ENCODE peak calls at places on chromosomes 1 and 21, in nine cellular contexts. E is GM23248, F is NCI-H510A, I is HEK293T, T is spleen, B is EH, C is head of caudate nucleus, L is NCI-H1092, O is ELF-1. W is an unnamed sample.

GRCh38 chr1:190119683-190120082 is 358.0 kb downstream of the BRINP3 start:
- DNase-seq in B (no peak), F (no peak), L (no peak), C (no peak), E (no peak), O (no peak), T (no peak), I (peak), W (no peak)

GRCh38 chr1:30670195-30671060 is 53.0 kb downstream of the MATN1 start:
- DNase-seq in T (peak), L (no peak), B (peak), I (no peak), C (no peak), E (peak), F (no peak), O (peak), W (peak)

GRCh38 chr1:12230549-12231275 is 882 bp downstream of the VPS13D start:
- DNase-seq in F (no peak), C (peak), O (peak), L (no peak), B (peak), I (no peak), T (peak), E (peak), W (peak)

GRCh38 chr1:150551784-150552691 is 2.8 kb downstream of the ADAMTSL4 start:
- DNase-seq in I (no peak), T (peak), O (peak), E (peak), L (no peak), F (no peak), C (peak), B (peak), W (peak)

GRCh38 chr1:105088166-105088565 is 1338.5 kb downstream of the AMY1C start:
- DNase-seq in F (no peak), T (no peak), B (no peak), E (no peak), L (no peak), O (no peak), I (no peak), C (no peak), W (no peak)

GRCh38 chr21:32735524-32735923 is 7.7 kb upstream of the SYNJ1 start:
- DNase-seq in L (no peak), I (no peak), O (no peak), E (no peak), C (no peak), F (no peak), B (no peak), T (no peak), W (no peak)

GRCh38 chr1:3504151-3504822 is 49.8 kb downstream of the ARHGEF16 start:
- DNase-seq in T (no peak), O (no peak), F (no peak), B (peak), I (no peak), E (peak), C (peak), L (no peak), W (peak)

GRCh38 chr1:243343970-243344749 is 88.3 kb downstream of the SDCCAG8 start:
- DNase-seq in T (no peak), O (no peak), E (peak), F (peak), C (no peak), I (peak), L (peak), B (peak), W (no peak)

GRCh38 chr1:35929730-35930592 is 944 bp upstream of the AGO3 start:
- DNase-seq in I (peak), F (peak), C (peak), B (peak), E (peak), L (peak), T (peak), O (peak), W (peak)

GRCh38 chr1:25255711-25256577 is 8.7 kb upstream of the RSRP1 start:
- DNase-seq in B (no peak), E (no peak), C (peak), L (no peak), I (no peak), F (no peak), O (peak), T (no peak), W (no peak)

GRCh38 chr1:175307160-175307559 is 114.6 kb upstream of the KIAA0040 start:
- DNase-seq in L (no peak), F (peak), B (no peak), C (peak), E (no peak), O (no peak), I (no peak), T (no peak), W (no peak)

GRCh38 chr1:90729484-90730246 is 12.6 kb upstream of the BARHL2 start:
- DNase-seq in I (no peak), E (no peak), F (no peak), T (no peak), L (no peak), B (no peak), C (no peak), O (peak), W (no peak)

GRCh38 chr1:91502138-91502881 is 1.7 kb downstream of the CDC7 start:
- DNase-seq in B (no peak), O (no peak), I (no peak), L (no peak), T (no peak), C (no peak), F (no peak), E (no peak), W (no peak)

W was measured in posterior vena cava.